ENCODE peak calls at places on chromosomes 11 and 22, in nine cellular contexts. X is effector memory CD4-positive, alpha-beta T cell; U is tibial nerve; O is PC-3; J is H1; L is lung; N is cardiac muscle cell; W is right lobe of liver; T is sigmoid colon. H is an unnamed sample. For H3K4me1 and H3K36me3, the result is how much of the 10 kb centered on the place peaks cover.

GRCh38 chr22:37107779-37108621 is 1.5 kb downstream of the TMPRSS6 start:
- DNase-seq in T (no peak), O (no peak), W (no peak), N (no peak), J (no peak), U (no peak), X (no peak), L (no peak), H (no peak)

GRCh38 chr11:96869207-96869606 is 479.4 kb downstream of the JRKL start:
- DNase-seq in W (no peak), U (no peak), J (no peak), T (no peak), L (no peak), O (peak), N (no peak), X (no peak), H (no peak)

GRCh38 chr11:16832193-16832539 is 93.7 kb downstream of the C11orf58 start:
- DNase-seq in O (no peak), L (no peak), J (no peak), T (no peak), X (no peak), W (no peak), N (no peak), U (no peak), H (no peak)

GRCh38 chr11:70435765-70436500 is 37.6 kb downstream of the CTTN start:
- DNase-seq in O (no peak), W (no peak), X (no peak), U (no peak), J (no peak), T (no peak), N (no peak), L (no peak), H (no peak)

GRCh38 chr11:76369406-76369805 is 11.5 kb downstream of the THAP12 start:
- DNase-seq in L (no peak), N (no peak), T (no peak), O (no peak), X (no peak), W (no peak), U (no peak), J (no peak), H (no peak)

GRCh38 chr22:30104501-30105156 is 24.4 kb downstream of the HORMAD2 start:
- DNase-seq in L (no peak), U (no peak), T (no peak), X (no peak), W (no peak), N (no peak), O (peak), J (no peak), H (no peak)

GRCh38 chr22:35455529-35455928 is 55.6 kb downstream of the MCM5 start:
- DNase-seq in L (no peak), J (no peak), W (no peak), O (no peak), N (no peak), U (no peak), X (no peak), T (no peak), H (no peak)

GRCh38 chr11:108826136-108826535 is 161.3 kb downstream of the DDX10 start:
- DNase-seq in O (no peak), N (no peak), L (no peak), W (no peak), T (no peak), X (no peak), U (no peak), J (no peak), H (no peak)

GRCh38 chr11:72263363-72263762 is 19.4 kb upstream of the PHOX2A start:
- DNase-seq in O (peak), N (no peak), X (no peak), L (no peak), W (no peak), T (no peak), U (no peak), J (no peak), H (no peak)

GRCh38 chr11:119195680-119196079 is 10.4 kb downstream of the NHERF4 start:
- DNase-seq in T (no peak), X (no peak), L (peak), W (no peak), J (peak), O (peak), N (peak), U (no peak), H (peak)

GRCh38 chr11:83007909-83008580 is 63.7 kb downstream of the RAB30 start:
- DNase-seq in O (no peak), L (peak), T (no peak), W (peak), X (no peak), N (peak), U (no peak), J (no peak), H (no peak)

GRCh38 chr11:59417023-59417422 is 9.2 kb downstream of the OR5A2 start:
- DNase-seq in X (no peak), N (no peak), O (no peak), J (no peak), L (no peak), T (no peak), U (no peak), W (no peak), H (no peak)

GRCh38 chr11:10777806-10778205 is 26.8 kb downstream of the CTR9 start:
- DNase-seq in N (no peak), O (no peak), U (no peak), L (no peak), J (no peak), W (no peak), T (no peak), X (no peak), H (no peak)

GRCh38 chr11:6667733-6668374 is 12.2 kb upstream of the DCHS1 start:
- DNase-seq in W (no peak), T (no peak), X (peak), N (peak), J (no peak), O (peak), L (no peak), U (no peak), H (no peak)

GRCh38 chr11:96388891-96389603 is 665 bp downstream of the CCDC82 start:
- DNase-seq in U (no peak), W (no peak), O (no peak), L (no peak), J (no peak), X (no peak), T (no peak), N (peak), H (no peak)

GRCh38 chr11:69844396-69844795 is 25.2 kb upstream of the FGF3 start:
- DNase-seq in U (no peak), X (no peak), L (no peak), W (no peak), N (no peak), T (no peak), O (no peak), J (no peak), H (peak)

GRCh38 chr11:73192272-73192671 is 25.8 kb upstream of the P2RY2 start:
- DNase-seq in X (no peak), U (no peak), N (no peak), L (peak), J (no peak), W (no peak), O (peak), T (peak), H (no peak)

GRCh38 chr22:21861290-21861848 is 6.1 kb downstream of the MAPK1 start:
- DNase-seq in N (no peak), O (no peak), U (no peak), W (no peak), T (no peak), L (no peak), X (no peak), J (no peak), H (no peak)

GRCh38 chr11:85182437-85183109 is 444.6 kb downstream of the DLG2 start:
- DNase-seq in W (no peak), X (no peak), L (no peak), J (no peak), N (peak), O (peak), T (no peak), U (no peak), H (peak)

GRCh38 chr11:134742228-134742612 is 330.2 kb upstream of the B3GAT1 start:
- DNase-seq in O (no peak), T (no peak), L (no peak), X (no peak), W (no peak), U (no peak), J (no peak), N (peak), H (peak)

GRCh38 chr11:134739136-134739535 is 327.1 kb upstream of the B3GAT1 start:
- DNase-seq in L (no peak), N (no peak), O (no peak), J (no peak), U (no peak), X (no peak), T (no peak), W (no peak), H (no peak)

GRCh38 chr11:134741453-134742227 is 329.6 kb upstream of the B3GAT1 start:
- DNase-seq in X (no peak), L (no peak), J (no peak), N (peak), T (no peak), W (no peak), O (no peak), U (no peak), H (peak)

GRCh38 chr11:134738581-134738980 is 326.5 kb upstream of the B3GAT1 start:
- DNase-seq in J (no peak), L (no peak), W (no peak), U (no peak), N (no peak), O (no peak), X (no peak), T (no peak), H (no peak)

DNA sequence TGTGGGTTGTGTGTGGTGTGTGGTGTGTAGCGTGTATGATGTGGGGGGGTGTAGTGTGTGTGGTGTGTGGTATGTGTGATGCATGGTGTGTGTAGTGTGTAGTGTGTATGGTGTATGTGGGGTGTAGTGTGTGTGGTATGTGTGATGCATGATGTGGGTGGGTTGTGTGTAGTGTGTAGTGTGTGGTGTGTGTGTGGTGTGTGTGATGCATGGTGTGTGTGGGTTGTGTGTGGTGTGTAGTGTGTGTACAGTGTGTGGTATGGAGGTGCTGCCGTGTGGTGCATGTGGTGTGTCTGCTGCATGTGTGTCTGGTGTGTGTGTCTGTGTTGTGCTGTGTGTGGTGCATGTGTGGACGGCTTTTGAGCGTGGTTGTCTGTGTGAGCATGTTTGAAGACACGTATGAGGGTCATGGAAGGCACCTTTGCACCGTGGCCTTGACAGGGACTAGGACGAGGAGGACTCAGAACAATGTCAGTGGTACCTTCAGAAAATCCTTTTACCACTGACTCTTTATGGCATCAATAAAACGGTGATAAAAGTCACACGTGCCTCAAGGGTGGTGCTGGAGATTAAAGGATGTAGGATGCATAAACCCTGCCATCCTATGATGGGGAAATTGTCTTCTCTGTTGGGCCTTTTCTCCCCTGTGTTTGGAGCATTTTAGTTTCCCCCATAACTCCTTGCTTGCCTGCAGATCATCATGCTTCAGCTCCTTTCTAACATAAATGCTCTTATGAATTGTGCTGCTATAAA is 328.7 kb upstream of the B3GAT1 start:
- DNase-seq in W (no peak), U (no peak), N (no peak), J (no peak), O (no peak), L (no peak), X (no peak), T (no peak), H (no peak)
- H3K4me3 ChIP-seq in W (no peak), U (no peak), N (no peak), J (no peak), O (no peak), L (no peak), X (no peak), T (no peak), H (peak)

GRCh38 chr11:47149781-47150180 is 26.9 kb downstream of the ARFGAP2 start:
- DNase-seq in J (no peak), X (no peak), O (no peak), T (no peak), U (no peak), W (no peak), N (no peak), L (no peak), H (no peak)
- H3K4me1 ChIP-seq in J (under half), X (under half), O (under half), T (under half), U (under half), W (under half), N (under half), L (under half), H (under half)

GRCh38 chr11:101326141-101326540 is 196.5 kb upstream of the PGR start:
- DNase-seq in O (no peak), X (no peak), W (no peak), N (no peak), U (no peak), L (no peak), T (no peak), J (no peak), H (no peak)
- H3K36me3 ChIP-seq in O (under half), X (under half), W (under half), N (under half), U (under half), L (under half), T (under half), J (under half), H (under half)

GRCh38 chr11:15697437-15698236 is 582.9 kb downstream of the INSC start:
- DNase-seq in O (no peak), J (no peak), U (no peak), W (no peak), X (no peak), L (peak), N (no peak), T (no peak), H (no peak)
- H3K4me3 ChIP-seq in O (no peak), J (no peak), U (no peak), W (no peak), X (no peak), L (no peak), N (no peak), T (no peak), H (no peak)

GRCh38 chr11:68749501-68750196 is 1.7 kb downstream of the TESMIN start:
- DNase-seq in T (no peak), L (no peak), U (no peak), N (no peak), X (no peak), W (no peak), J (no peak), O (no peak), H (no peak)

GRCh38 chr11:68748061-68748460 is 3.3 kb downstream of the TESMIN start:
- DNase-seq in U (no peak), T (no peak), W (no peak), O (peak), X (no peak), J (no peak), N (no peak), L (no peak), H (no peak)

GRCh38 chr11:68750988-68751325 is 363 bp downstream of the TESMIN start:
- DNase-seq in N (no peak), L (no peak), W (peak), J (no peak), U (no peak), X (no peak), T (no peak), O (no peak), H (no peak)

GRCh38 chr11:68750197-68750987 is 928 bp downstream of the TESMIN start:
- DNase-seq in T (no peak), W (peak), L (no peak), J (peak), O (no peak), X (no peak), N (no peak), U (no peak), H (no peak)

DNA sequence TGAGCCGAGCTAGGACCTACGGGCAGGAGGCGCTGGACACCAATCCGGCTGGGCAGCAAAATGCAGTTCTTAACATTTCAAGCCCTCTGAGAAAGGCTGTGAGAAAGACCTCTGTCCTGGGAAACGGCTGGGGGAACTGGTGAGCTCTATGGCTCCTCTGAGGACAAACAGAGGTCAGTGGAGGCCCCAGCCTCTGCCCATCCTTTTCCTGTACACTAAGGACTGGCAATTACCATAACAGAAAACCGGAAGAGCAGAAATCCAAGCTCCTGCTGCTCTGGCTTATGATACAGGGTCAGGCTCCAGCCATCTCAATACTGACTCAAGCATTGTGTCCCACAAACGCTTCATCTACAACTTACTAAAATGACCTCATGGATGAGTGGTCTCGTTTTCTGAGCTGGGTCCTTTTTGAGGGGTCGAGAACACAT is 2.2 kb downstream of the TESMIN start:
- DNase-seq in O (no peak), L (no peak), T (no peak), J (no peak), N (no peak), X (no peak), W (no peak), U (no peak), H (no peak)
- H3K4me1 ChIP-seq in O (under half), L (under half), T (under half), J (under half), N (under half), X (under half), W (under half), U (under half), H (under half)